ENCODE peak calls at places on chromosomes 2 and 18, in four cellular contexts. M is IMR-90, D is heart left ventricle, V is Peyer's patch. U is an unnamed sample.
A peak's percentile ranks its signal among the peaks of the same experiment; 100 is the strongest.

GRCh38 chr2:61575447-61575859 is 37.3 kb upstream of the XPO1 start:
- DNase-seq in M (no peak), D (no peak), V (no peak), U (no peak)

GRCh38 chr2:181742908-181743722 is 62.8 kb upstream of the NEUROD1 start:
- DNase-seq in M (peak; percentile 73), D (peak; percentile 18), V (no peak), U (peak; percentile 64)

GRCh38 chr2:196176142-196176738 is 4.9 kb upstream of the STK17B start:
- DNase-seq in M (no peak), D (no peak), V (no peak), U (no peak)

GRCh38 chr18:2898131-2898640 is 51.4 kb downstream of the EMILIN2 start:
- DNase-seq in M (peak; percentile 43), D (no peak), V (no peak), U (no peak)

GRCh38 chr18:23189768-23190661 is 54.7 kb downstream of the CABLES1 start:
- DNase-seq in M (no peak), D (no peak), V (no peak), U (no peak)

GRCh38 chr2:223560704-223561435 is 41.3 kb downstream of the SCG2 start:
- DNase-seq in M (peak; percentile 49), D (no peak), V (no peak), U (no peak)

GRCh38 chr2:70248810-70249438 is 496 bp upstream of the TIA1 start:
- DNase-seq in M (no peak), D (peak; percentile 89), V (peak; percentile 89), U (peak; percentile 91)

GRCh38 chr2:220891405-220891804 is 680.7 kb downstream of the EPHA4 start:
- DNase-seq in M (peak; percentile 91), D (no peak), V (no peak), U (no peak)

GRCh38 chr18:21117385-21118135 is 5.9 kb upstream of the ROCK1 start:
- DNase-seq in M (peak; percentile 92), D (no peak), V (no peak), U (no peak)

GRCh38 chr2:25582079-25582830 is 91.1 kb downstream of the DTNB start:
- DNase-seq in M (no peak), D (no peak), V (no peak), U (no peak)

GRCh38 chr2:48715042-48715899 is 40.3 kb downstream of the LHCGR start:
- DNase-seq in M (peak; percentile 96), D (no peak), V (peak; percentile 63), U (peak; percentile 19)

GRCh38 chr2:86791574-86791973 is 861 bp upstream of the CD8A start:
- DNase-seq in M (no peak), D (no peak), V (no peak), U (no peak)

GRCh38 chr2:73112913-73113633 is at the start of gene RAB11FIP5:
- DNase-seq in M (peak; percentile 88), D (peak; percentile 69), V (peak; percentile 83), U (peak; percentile 80)

GRCh38 chr2:181106789-181107418 is 126.5 kb downstream of the UBE2E3 start:
- DNase-seq in M (peak; percentile 94), D (no peak), V (no peak), U (no peak)

GRCh38 chr2:8576525-8577157 is 105.2 kb upstream of the ID2 start:
- DNase-seq in M (no peak), D (no peak), V (no peak), U (peak; percentile 70)

GRCh38 chr2:60297296-60298010 is 256.0 kb downstream of the BCL11A start:
- DNase-seq in M (no peak), D (no peak), V (peak; percentile 79), U (no peak)

GRCh38 chr2:7812231-7812995 is 869.4 kb upstream of the ID2 start:
- DNase-seq in M (peak; percentile 68), D (no peak), V (no peak), U (no peak)

GRCh38 chr2:104867351-104868080 is 13.6 kb downstream of the POU3F3 start:
- DNase-seq in M (no peak), D (no peak), V (no peak), U (no peak)

GRCh38 chr18:54740146-54740844 is 88.0 kb upstream of the RAB27B start:
- DNase-seq in M (peak; percentile 82), D (no peak), V (no peak), U (no peak)

GRCh38 chr2:177625744-177626655 is 233.4 kb downstream of the AGPS start:
- DNase-seq in M (no peak), D (no peak), V (no peak), U (no peak)

GRCh38 chr2:127320067-127320466 is 26.1 kb upstream of the ERCC3 start:
- DNase-seq in M (peak; percentile 11), D (no peak), V (no peak), U (no peak)

GRCh38 chr18:74982946-74983635 is 225.8 kb downstream of the PTGR3 start:
- DNase-seq in M (no peak), D (no peak), V (no peak), U (no peak)

GRCh38 chr2:57720728-57721627 is 325.6 kb upstream of the VRK2 start:
- DNase-seq in M (peak; percentile 52), D (peak; percentile 12), V (no peak), U (peak; percentile 38)

GRCh38 chr2:156399224-156399949 is 36.8 kb upstream of the GPD2 start:
- DNase-seq in M (peak; percentile 62), D (no peak), V (no peak), U (no peak)

GRCh38 chr2:167929461-167929860 is 317.9 kb downstream of the STK39 start:
- DNase-seq in M (no peak), D (no peak), V (no peak), U (no peak)

GRCh38 chr18:39345321-39345720 is 1779.7 kb upstream of the CELF4 start:
- DNase-seq in M (no peak), D (no peak), V (no peak), U (no peak)

GRCh38 chr18:13437801-13438506 is 219.4 kb downstream of the LDLRAD4 start:
- DNase-seq in M (no peak), D (no peak), V (no peak), U (no peak)

GRCh38 chr18:74493689-74494088 is 2.5 kb upstream of the CNDP2 start:
- DNase-seq in M (peak; percentile 55), D (peak; percentile 42), V (no peak), U (no peak)

GRCh38 chr18:62784966-62785413 is 69.6 kb downstream of the PHLPP1 start:
- DNase-seq in M (peak; percentile 84), D (peak; percentile 21), V (no peak), U (peak; percentile 72)

GRCh38 chr18:49628993-49629795 is 67.3 kb downstream of the LIPG start:
- DNase-seq in M (no peak), D (no peak), V (peak; percentile 66), U (peak; percentile 20)
- TF ChIP-seq CTCF in M (peak; percentile 11), D (no peak), V (no peak), U (no peak)

GRCh38 chr2:19132967-19133366 is 225.5 kb downstream of the OSR1 start:
- DNase-seq in M (no peak), D (no peak), V (no peak), U (no peak)
- TF ChIP-seq POLR2A in M (no peak), D (no peak), V (no peak), U (no peak)

GRCh38 chr18:26656401-26656943 is 108.1 kb upstream of the KCTD1 start:
- DNase-seq in M (no peak), D (peak; percentile 13), V (no peak), U (no peak)

GRCh38 chr18:26657618-26658581 is 109.5 kb upstream of the KCTD1 start:
- DNase-seq in M (no peak), D (no peak), V (no peak), U (no peak)

GRCh38 chr18:26655614-26656400 is 107.5 kb upstream of the KCTD1 start:
- DNase-seq in M (peak; percentile 11), D (peak; percentile 36), V (peak; percentile 60), U (peak; percentile 66)

GRCh38 chr18:26655010-26655613 is 106.8 kb upstream of the KCTD1 start:
- DNase-seq in M (no peak), D (no peak), V (no peak), U (no peak)

GRCh38 chr18:26656944-26657536 is 108.7 kb upstream of the KCTD1 start:
- DNase-seq in M (peak; percentile 36), D (peak; percentile 73), V (peak; percentile 72), U (peak; percentile 75)
- TF ChIP-seq CTCF in M (peak; percentile 28), D (peak; percentile 12), V (no peak), U (peak; percentile 23)

GRCh38 chr2:210171309-210172218 is at the start of gene KANSL1L:
- DNase-seq in M (peak; percentile 94), D (peak; percentile 99), V (peak; percentile 99), U (peak; percentile 100)
- TF ChIP-seq POLR2A in M (peak; percentile 57), D (peak; percentile 65), V (peak; percentile 64), U (peak; percentile 97)